ENCODE peak calls at places on chromosomes 4 and X, in four cellular contexts. Z, U, G and E are unnamed samples.

GRCh38 chr4:169677150-169677732 is 56.9 kb downstream of the CLCN3 start:
- DNase-seq in Z (no peak), U (no peak), G (no peak), E (no peak)

GRCh38 chrX:9859711-9860555 is 73.7 kb downstream of the SHROOM2 start:
- DNase-seq in Z (no peak), U (no peak), G (no peak), E (no peak)

GRCh38 chr4:78149737-78150136 is 92.6 kb downstream of the FRAS1 start:
- DNase-seq in Z (no peak), U (no peak), G (no peak), E (no peak)

GRCh38 chr4:3305610-3306371 is 13.0 kb downstream of the RGS12 start:
- DNase-seq in Z (no peak), U (no peak), G (peak), E (peak)

GRCh38 chr4:1718095-1718850 is 2.9 kb downstream of the TMEM129 start:
- DNase-seq in Z (no peak), U (no peak), G (no peak), E (no peak)

GRCh38 chrX:47581731-47582647 is at the start of gene TIMP1:
- DNase-seq in Z (peak), U (peak), G (peak), E (peak)

GRCh38 chr4:93771640-93772411 is 56.7 kb upstream of the ATOH1 start:
- DNase-seq in Z (no peak), U (no peak), G (no peak), E (no peak)

GRCh38 chrX:9326369-9326768 is 138.5 kb upstream of the TBL1X start:
- DNase-seq in Z (no peak), U (no peak), G (no peak), E (no peak)

DNA sequence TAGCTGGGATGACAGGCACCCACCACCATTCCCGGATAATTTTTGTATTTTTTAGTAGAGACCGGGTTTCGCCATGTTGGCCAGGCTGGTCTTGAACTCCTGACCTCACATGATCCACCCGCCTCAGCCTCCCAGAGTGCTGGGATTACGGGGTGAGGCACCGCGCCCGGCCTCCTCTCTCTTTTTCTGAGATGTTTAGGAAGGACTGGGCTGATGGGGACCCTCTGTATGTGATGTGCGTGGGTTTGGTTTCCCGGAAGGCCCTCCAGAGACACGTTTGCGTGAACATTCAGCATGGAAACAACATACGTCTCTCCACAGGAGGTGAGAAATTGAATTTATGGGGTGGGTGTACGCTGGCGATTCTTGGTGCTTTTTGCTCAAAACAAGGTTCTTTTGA is 18.6 kb downstream of the SHOX start:
- DNase-seq in Z (no peak), U (no peak), G (no peak), E (no peak)
- TF ChIP-seq MYC in Z (no peak), U (no peak), G (no peak), E (no peak)

DNA sequence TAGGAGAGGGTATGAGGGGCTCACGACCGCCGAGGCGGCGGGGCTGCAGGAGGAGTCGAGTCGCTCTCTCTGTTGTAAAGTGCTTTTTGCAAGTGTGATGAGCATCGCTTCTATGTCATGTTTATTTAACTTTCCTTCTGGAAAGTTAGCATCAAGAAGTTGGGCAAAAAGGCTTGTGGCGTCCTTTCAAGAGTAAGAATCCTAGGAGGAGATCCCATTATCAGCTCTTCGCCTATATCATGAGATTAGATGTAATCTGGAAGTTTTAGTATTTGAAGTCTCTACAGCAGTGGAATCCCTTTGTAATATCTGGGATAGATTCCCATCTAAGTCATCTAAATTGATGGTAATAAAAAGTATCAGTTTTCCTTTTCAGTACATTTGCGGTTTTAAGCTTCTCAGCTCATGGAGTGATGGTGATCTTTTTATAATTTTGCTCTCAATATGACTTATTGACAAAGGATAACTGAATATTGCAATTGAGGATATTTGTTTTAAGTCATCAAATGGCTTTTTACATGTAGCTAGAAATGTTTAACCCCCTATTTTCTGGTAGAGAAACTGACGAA is 1.7 kb downstream of the GALNT7 start:
- DNase-seq in Z (no peak), U (no peak), G (no peak), E (peak)
- H3K27ac ChIP-seq in Z (no peak), U (peak), G (peak), E (peak)

GRCh38 chr4:25845841-25846653 is 16.7 kb downstream of the SEL1L3 start:
- DNase-seq in Z (no peak), U (no peak), G (no peak), E (no peak)

GRCh38 chr4:25847329-25847728 is 15.5 kb downstream of the SEL1L3 start:
- DNase-seq in Z (no peak), U (no peak), G (no peak), E (no peak)

GRCh38 chr4:25842229-25842840 is 20.5 kb downstream of the SEL1L3 start:
- DNase-seq in Z (no peak), U (peak), G (no peak), E (no peak)

GRCh38 chr4:25844957-25845712 is 17.7 kb downstream of the SEL1L3 start:
- DNase-seq in Z (no peak), U (no peak), G (no peak), E (no peak)

DNA sequence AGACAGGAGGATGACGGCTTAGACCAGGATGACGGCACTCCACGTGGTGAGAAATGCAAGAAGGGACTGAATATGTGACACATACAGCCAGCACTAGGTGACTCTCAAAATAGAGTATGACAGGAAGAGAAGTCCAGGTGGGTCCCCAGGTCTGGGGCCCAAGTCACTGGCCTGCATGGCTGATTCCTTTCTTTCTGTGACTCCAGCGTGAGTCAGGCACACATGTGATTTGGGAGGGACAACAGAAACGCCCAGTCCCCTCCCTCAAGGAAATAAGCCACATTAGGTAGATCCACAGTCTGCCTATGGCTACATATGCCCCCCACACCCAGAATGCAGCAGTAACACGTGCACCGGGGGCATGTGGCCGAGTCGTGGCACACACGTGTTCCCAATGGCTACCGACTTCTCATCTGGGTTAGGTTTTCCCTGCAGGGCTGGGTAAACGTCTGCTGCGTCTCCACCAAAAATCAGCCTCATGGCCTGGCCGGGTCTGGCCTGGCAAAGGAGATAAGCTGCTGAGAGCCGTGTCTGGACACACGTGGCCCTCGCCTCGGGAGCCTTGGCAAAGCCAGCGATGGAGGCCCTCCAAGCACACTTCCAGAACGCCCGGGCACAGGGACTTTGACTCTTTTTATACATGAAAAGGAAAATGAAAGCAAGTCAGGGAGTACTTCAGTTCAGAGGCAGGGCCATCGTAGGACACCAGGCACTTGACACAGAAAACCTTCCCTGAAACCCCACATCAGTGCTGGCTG is 19.3 kb downstream of the SEL1L3 start:
- DNase-seq in Z (no peak), U (no peak), G (no peak), E (no peak)
- H2AFZ ChIP-seq in Z (no peak), U (peak), G (peak), E (no peak)

DNA sequence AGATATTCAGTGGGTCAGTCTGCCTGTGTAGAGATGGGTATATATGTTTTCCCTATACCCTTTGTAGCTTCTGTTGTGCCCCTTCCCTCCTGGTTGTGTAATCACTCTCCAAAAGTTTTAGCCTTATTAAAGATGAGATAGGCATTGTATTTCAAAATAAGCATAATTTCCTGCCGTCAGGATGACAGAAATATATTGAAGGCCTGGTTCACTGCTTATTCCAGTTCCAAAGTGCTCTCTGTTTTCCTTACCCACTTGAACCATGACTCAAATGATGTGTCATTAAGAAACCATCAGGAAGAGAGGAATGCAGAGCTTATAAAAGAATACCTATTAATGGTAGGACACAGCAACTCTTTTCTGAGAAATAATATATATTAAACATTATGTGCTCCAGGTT is 178.5 kb downstream of the GABRB1 start:
- DNase-seq in Z (no peak), U (no peak), G (no peak), E (no peak)
- TF ChIP-seq MYC in Z (no peak), U (no peak), G (no peak), E (no peak)